ENCODE peak calls at places on chromosomes 5 and 9, in nine cellular contexts. L, D, H, S, J, F, B, Q and E are unnamed samples.

GRCh38 chr5:168531987-168532386 is 2.9 kb downstream of the FBLL1 start:
- DNase-seq in D (no peak), S (no peak), B (no peak), F (no peak), H (no peak), J (no peak), L (no peak), Q (no peak), E (no peak)

GRCh38 chr5:96064905-96065304 is 103.3 kb upstream of the ELL2 start:
- DNase-seq in Q (no peak), F (no peak), L (no peak), D (no peak), J (no peak), H (no peak), S (peak; percentile 26), B (no peak), E (no peak)

GRCh38 chr5:147226512-147226911 is 8.3 kb upstream of the STK32A start:
- DNase-seq in B (no peak), L (no peak), F (no peak), H (no peak), J (no peak), D (no peak), S (no peak), Q (no peak), E (no peak)

GRCh38 chr5:122099060-122099790 is 21.2 kb upstream of the LOX start:
- DNase-seq in F (no peak), Q (peak; percentile 90), H (no peak), S (peak; percentile 68), J (no peak), L (no peak), B (no peak), D (no peak), E (peak; percentile 61)

GRCh38 chr9:129063061-129063460 is 17.9 kb upstream of the DOLPP1 start:
- DNase-seq in S (no peak), F (no peak), J (no peak), L (no peak), H (no peak), B (no peak), Q (no peak), D (no peak), E (no peak)

GRCh38 chr9:98807070-98807810 is at the start of gene GALNT12:
- DNase-seq in L (no peak), S (no peak), Q (no peak), B (no peak), D (no peak), H (peak; percentile 76), F (peak; percentile 50), J (no peak), E (peak; percentile 66)

GRCh38 chr5:143121135-143121474 is 282.4 kb downstream of the NR3C1 start:
- DNase-seq in J (no peak), F (no peak), S (no peak), Q (no peak), L (no peak), H (no peak), D (no peak), B (no peak), E (no peak)

GRCh38 chr9:105510024-105510423 is 47.9 kb upstream of the FKTN start:
- DNase-seq in Q (peak; percentile 89), B (no peak), S (peak; percentile 12), D (no peak), F (no peak), L (no peak), J (no peak), H (no peak), E (no peak)

GRCh38 chr5:126499742-126500396 is 76.7 kb downstream of the GRAMD2B start:
- DNase-seq in H (no peak), L (no peak), F (no peak), J (no peak), B (no peak), D (no peak), S (peak; percentile 32), Q (no peak), E (peak; percentile 39)

GRCh38 chr9:91177661-91178280 is 183.9 kb downstream of the AUH start:
- DNase-seq in H (no peak), S (no peak), J (peak; percentile 42), F (no peak), Q (peak; percentile 65), D (no peak), B (peak; percentile 43), L (peak; percentile 22), E (no peak)

GRCh38 chr9:127225747-127226646 is 38.6 kb upstream of the GARNL3 start:
- DNase-seq in D (peak; percentile 66), H (no peak), Q (peak; percentile 17), B (no peak), S (no peak), F (no peak), J (peak; percentile 68), L (no peak), E (peak; percentile 36)

GRCh38 chr9:17075758-17076485 is 58.9 kb upstream of the CNTLN start:
- DNase-seq in J (no peak), Q (no peak), H (no peak), D (no peak), B (no peak), S (no peak), L (no peak), F (no peak), E (no peak)

GRCh38 chr9:34991833-34992375 is 2.4 kb downstream of the DNAJB5 start:
- DNase-seq in B (no peak), J (peak; percentile 86), L (no peak), S (no peak), F (peak; percentile 65), D (no peak), Q (no peak), H (no peak), E (peak; percentile 27)

GRCh38 chr9:70802206-70802605 is 319.2 kb downstream of the TRPM3 start:
- DNase-seq in S (no peak), D (no peak), B (no peak), H (no peak), Q (no peak), J (no peak), L (no peak), F (no peak), E (no peak)

GRCh38 chr5:180689071-180689694 is 39.8 kb upstream of the FLT4 start:
- DNase-seq in J (no peak), S (no peak), D (no peak), B (no peak), F (no peak), Q (no peak), H (peak; percentile 78), L (no peak), E (no peak)

GRCh38 chr9:675697-676370 is 165.7 kb upstream of the DMRT1 start:
- DNase-seq in J (no peak), D (no peak), S (no peak), B (no peak), Q (no peak), H (no peak), L (no peak), F (no peak), E (no peak)

GRCh38 chr9:680106-680505 is 161.4 kb upstream of the DMRT1 start:
- DNase-seq in H (no peak), B (no peak), J (no peak), L (no peak), Q (no peak), S (peak; percentile 34), D (no peak), F (no peak), E (no peak)

GRCh38 chr9:679462-679861 is 162.0 kb upstream of the DMRT1 start:
- DNase-seq in B (no peak), F (no peak), Q (no peak), D (no peak), S (no peak), L (no peak), H (no peak), J (no peak), E (no peak)

GRCh38 chr9:676780-677458 is 164.6 kb upstream of the DMRT1 start:
- DNase-seq in S (no peak), F (peak; percentile 40), Q (no peak), D (no peak), H (no peak), B (no peak), L (peak; percentile 22), J (no peak), E (no peak)

GRCh38 chr9:677461-678097 is 163.9 kb upstream of the DMRT1 start:
- DNase-seq in D (no peak), F (no peak), L (peak; percentile 28), Q (no peak), S (peak; percentile 74), H (no peak), B (no peak), J (no peak), E (no peak)
- H3K27ac ChIP-seq in D (peak overlapping the region; percentile 99), F (peak overlapping the region; percentile 70), L (peak overlapping the region; percentile 72), Q (no peak overlapping the region), S (peak overlapping the region; percentile 44), H (no peak overlapping the region), B (peak overlapping the region; percentile 53), J (no peak overlapping the region), E (no peak overlapping the region)

GRCh38 chr5:123808841-123809240 is 296.9 kb downstream of the CSNK1G3 start:
- DNase-seq in H (no peak), B (no peak), D (no peak), J (no peak), Q (no peak), L (no peak), F (no peak), S (no peak), E (no peak)
- H3K4me1 ChIP-seq in H (no peaks in the 10 kb centered on the region), B (no peaks in the 10 kb centered on the region), D (no peaks in the 10 kb centered on the region), J (no peaks in the 10 kb centered on the region), Q (peaks cover 5% of the 10 kb centered on the region), L (peaks cover 18% of the 10 kb centered on the region), F (no peaks in the 10 kb centered on the region), S (peaks cover 4% of the 10 kb centered on the region), E (peaks cover 66% of the 10 kb centered on the region)

DNA sequence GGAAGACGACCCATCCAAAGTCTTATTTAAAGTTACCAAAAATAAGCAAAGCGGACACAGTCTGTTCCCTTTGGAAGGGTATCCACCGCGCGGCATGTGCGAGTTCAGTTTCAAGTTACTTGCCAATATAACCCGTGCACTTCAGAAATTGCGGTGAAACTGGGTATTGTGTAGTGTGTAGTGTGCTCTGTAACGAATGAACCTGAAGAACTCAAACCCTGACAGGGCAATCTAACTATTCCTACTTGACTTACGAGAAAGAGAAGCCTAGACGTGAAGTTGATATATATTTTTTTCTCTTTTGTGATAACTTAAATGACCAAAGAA is 1.5 kb downstream of the MAN2A1 start:
- DNase-seq in F (no peak), D (no peak), S (no peak), B (no peak), Q (no peak), L (no peak), J (no peak), H (peak; percentile 68), E (no peak)
- H3K27ac ChIP-seq in F (peak overlapping the region; percentile 99), D (no peak overlapping the region), S (peak overlapping the region; percentile 81), B (peak overlapping the region; percentile 25), Q (peak overlapping the region; percentile 40), L (no peak overlapping the region), J (peak overlapping the region; percentile 25), H (peak overlapping the region; percentile 93), E (no peak overlapping the region)

GRCh38 chr9:1383823-1384580 is 333.8 kb downstream of the DMRT2 start:
- DNase-seq in L (no peak), H (no peak), B (no peak), J (no peak), S (no peak), F (no peak), D (no peak), Q (no peak), E (no peak)

DNA sequence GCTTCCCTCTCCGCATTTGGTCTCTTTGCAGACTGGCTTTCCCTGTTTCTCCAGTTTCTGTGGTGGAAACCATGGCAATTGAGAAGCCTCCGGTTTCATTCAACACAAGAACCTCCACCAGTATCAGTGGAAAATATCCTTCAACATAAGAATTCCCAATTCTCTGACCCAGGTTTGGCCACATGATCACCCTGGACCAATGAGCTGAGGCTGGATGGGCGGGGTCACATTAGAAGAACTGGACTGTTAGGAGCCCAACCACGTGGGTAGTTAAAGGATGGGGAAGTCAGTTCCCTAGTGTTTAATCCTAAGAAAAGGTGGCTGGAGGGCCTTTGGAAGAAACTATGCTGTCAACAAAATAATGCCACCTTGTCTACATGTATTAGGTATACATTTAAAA is 336.3 kb downstream of the DMRT2 start:
- DNase-seq in Q (no peak), D (no peak), L (no peak), J (no peak), S (no peak), F (no peak), H (no peak), B (no peak), E (no peak)
- H3K4me1 ChIP-seq in Q (no peaks in the 10 kb centered on the region), D (no peaks in the 10 kb centered on the region), L (no peaks in the 10 kb centered on the region), J (no peaks in the 10 kb centered on the region), S (no peaks in the 10 kb centered on the region), F (no peaks in the 10 kb centered on the region), H (no peaks in the 10 kb centered on the region), B (no peaks in the 10 kb centered on the region), E (no peaks in the 10 kb centered on the region)